ENCODE peak calls at places on chromosome 21, in four cellular contexts. One of them, this sample, is unnamed.

GRCh38 chr21:26077523-26077922 is 93.0 kb downstream of the APP start:
- DNase-seq in GM13977: no peak
- DNase-seq in choroid plexus epithelial cell: no peak
- DNase-seq in gastrocnemius medialis: no peak
- DNase-seq in this sample: no peak

GRCh38 chr21:17673261-17674020 is 60.7 kb upstream of the BTG3 start:
- DNase-seq in GM13977: no peak
- DNase-seq in gastrocnemius medialis: no peak
- DNase-seq in choroid plexus epithelial cell: peak
- DNase-seq in this sample: no peak

GRCh38 chr21:42705746-42706374 is 52.4 kb downstream of the PDE9A start:
- DNase-seq in gastrocnemius medialis: no peak
- DNase-seq in choroid plexus epithelial cell: no peak
- DNase-seq in GM13977: no peak
- DNase-seq in this sample: no peak

GRCh38 chr21:38088916-38089762 is 167.7 kb upstream of the KCNJ15 start:
- DNase-seq in gastrocnemius medialis: no peak
- DNase-seq in GM13977: no peak
- DNase-seq in choroid plexus epithelial cell: no peak
- DNase-seq in this sample: no peak

GRCh38 chr21:41605178-41605933 is 97.4 kb upstream of the TMPRSS2 start:
- DNase-seq in choroid plexus epithelial cell: peak
- DNase-seq in gastrocnemius medialis: no peak
- DNase-seq in GM13977: no peak
- DNase-seq in this sample: no peak

GRCh38 chr21:41834926-41835663 is 44.0 kb downstream of the PRDM15 start:
- DNase-seq in GM13977: no peak
- DNase-seq in gastrocnemius medialis: no peak
- DNase-seq in choroid plexus epithelial cell: no peak
- DNase-seq in this sample: no peak

GRCh38 chr21:32335601-32336575 is 37.2 kb downstream of the MRAP start:
- DNase-seq in GM13977: no peak
- DNase-seq in choroid plexus epithelial cell: peak
- DNase-seq in gastrocnemius medialis: no peak
- DNase-seq in this sample: no peak

GRCh38 chr21:38843806-38844479 is 38.2 kb downstream of the ETS2 start:
- DNase-seq in gastrocnemius medialis: no peak
- DNase-seq in GM13977: no peak
- DNase-seq in choroid plexus epithelial cell: peak
- DNase-seq in this sample: no peak

GRCh38 chr21:27129694-27130093 is 162.8 kb upstream of the ADAMTS5 start:
- DNase-seq in gastrocnemius medialis: no peak
- DNase-seq in GM13977: no peak
- DNase-seq in choroid plexus epithelial cell: no peak
- DNase-seq in this sample: no peak

GRCh38 chr21:38478782-38479181 is 19.5 kb downstream of the ERG start:
- DNase-seq in gastrocnemius medialis: no peak
- DNase-seq in choroid plexus epithelial cell: peak
- DNase-seq in GM13977: no peak
- DNase-seq in this sample: no peak

GRCh38 chr21:17003221-17003620 is 509.6 kb upstream of the CXADR start:
- DNase-seq in GM13977: no peak
- DNase-seq in gastrocnemius medialis: no peak
- DNase-seq in choroid plexus epithelial cell: peak
- DNase-seq in this sample: no peak

GRCh38 chr21:41630249-41630648 is 122.3 kb upstream of the TMPRSS2 start:
- DNase-seq in gastrocnemius medialis: no peak
- DNase-seq in GM13977: no peak
- DNase-seq in choroid plexus epithelial cell: peak
- DNase-seq in this sample: no peak

GRCh38 chr21:18114735-18115134 is 129.9 kb upstream of the CHODL start:
- DNase-seq in gastrocnemius medialis: no peak
- DNase-seq in choroid plexus epithelial cell: no peak
- DNase-seq in GM13977: no peak
- DNase-seq in this sample: no peak

GRCh38 chr21:17585875-17586450 is 26.7 kb downstream of the BTG3 start:
- DNase-seq in gastrocnemius medialis: no peak
- DNase-seq in GM13977: peak
- DNase-seq in choroid plexus epithelial cell: peak
- DNase-seq in this sample: no peak

GRCh38 chr21:17514124-17514481 is 1.3 kb downstream of the CXADR start:
- DNase-seq in GM13977: no peak
- DNase-seq in choroid plexus epithelial cell: peak
- DNase-seq in gastrocnemius medialis: no peak
- DNase-seq in this sample: no peak

GRCh38 chr21:38831526-38832467 is 26.1 kb downstream of the ETS2 start:
- DNase-seq in choroid plexus epithelial cell: peak
- DNase-seq in gastrocnemius medialis: peak
- DNase-seq in GM13977: peak
- DNase-seq in this sample: no peak

GRCh38 chr21:14554948-14555347 is 8.8 kb upstream of the SAMSN1 start:
- DNase-seq in GM13977: no peak
- DNase-seq in choroid plexus epithelial cell: peak
- DNase-seq in gastrocnemius medialis: no peak
- DNase-seq in this sample: no peak

GRCh38 chr21:42306366-42307035 is 8.7 kb downstream of the TFF3 start:
- DNase-seq in choroid plexus epithelial cell: no peak
- DNase-seq in GM13977: no peak
- DNase-seq in gastrocnemius medialis: no peak
- DNase-seq in this sample: no peak

GRCh38 chr21:15966216-15966615 is 236.4 kb downstream of the USP25 start:
- DNase-seq in choroid plexus epithelial cell: no peak
- DNase-seq in gastrocnemius medialis: no peak
- DNase-seq in GM13977: no peak
- DNase-seq in this sample: no peak

GRCh38 chr21:28588997-28589396 is 403.7 kb downstream of the LTN1 start:
- DNase-seq in gastrocnemius medialis: no peak
- DNase-seq in GM13977: no peak
- DNase-seq in choroid plexus epithelial cell: no peak
- DNase-seq in this sample: no peak

GRCh38 chr21:28590722-28591121 is 402.0 kb downstream of the LTN1 start:
- DNase-seq in choroid plexus epithelial cell: no peak
- DNase-seq in GM13977: no peak
- DNase-seq in gastrocnemius medialis: no peak
- DNase-seq in this sample: no peak

GRCh38 chr21:28592205-28592845 is 400.4 kb downstream of the LTN1 start:
- DNase-seq in GM13977: no peak
- DNase-seq in choroid plexus epithelial cell: no peak
- DNase-seq in gastrocnemius medialis: no peak
- DNase-seq in this sample: no peak

GRCh38 chr21:28590026-28590425 is 402.7 kb downstream of the LTN1 start:
- DNase-seq in GM13977: no peak
- DNase-seq in choroid plexus epithelial cell: no peak
- DNase-seq in gastrocnemius medialis: no peak
- DNase-seq in this sample: no peak

DNA sequence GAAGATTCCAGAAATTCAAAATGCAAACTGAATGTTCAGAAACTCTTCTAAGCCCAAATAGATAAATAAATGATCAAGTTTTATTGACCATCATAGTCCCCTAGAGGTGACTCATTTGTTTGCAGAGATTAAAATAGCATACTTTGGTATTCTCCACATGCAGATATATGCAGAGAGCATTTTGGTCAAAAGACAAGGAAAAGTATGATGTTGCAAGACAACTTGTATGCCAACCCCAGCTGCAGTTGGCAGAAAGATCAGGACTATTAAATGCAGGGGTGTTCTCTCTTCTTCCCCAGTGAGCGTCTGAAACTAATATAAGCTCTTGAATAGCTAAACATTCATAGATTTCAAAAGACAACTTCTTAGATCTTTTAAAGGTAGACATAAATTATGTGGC is 404.9 kb downstream of the LTN1 start:
- DNase-seq in choroid plexus epithelial cell: no peak
- DNase-seq in GM13977: no peak
- DNase-seq in gastrocnemius medialis: no peak
- DNase-seq in this sample: no peak
- TF ChIP-seq CTCF in choroid plexus epithelial cell: no peak
- TF ChIP-seq CTCF in GM13977: no peak
- TF ChIP-seq CTCF in gastrocnemius medialis: no peak
- TF ChIP-seq CTCF in this sample: peak

GRCh38 chr21:44751186-44751798 is 39.9 kb upstream of the TSPEAR start:
- DNase-seq in gastrocnemius medialis: no peak
- DNase-seq in choroid plexus epithelial cell: no peak
- DNase-seq in GM13977: no peak
- DNase-seq in this sample: no peak

GRCh38 chr21:44749116-44749758 is 37.9 kb upstream of the TSPEAR start:
- DNase-seq in GM13977: no peak
- DNase-seq in choroid plexus epithelial cell: no peak
- DNase-seq in gastrocnemius medialis: no peak
- DNase-seq in this sample: no peak

GRCh38 chr21:44749759-44750674 is 38.6 kb upstream of the TSPEAR start:
- DNase-seq in GM13977: no peak
- DNase-seq in choroid plexus epithelial cell: no peak
- DNase-seq in gastrocnemius medialis: no peak
- DNase-seq in this sample: no peak

GRCh38 chr21:44750675-44751025 is 39.3 kb upstream of the TSPEAR start:
- DNase-seq in choroid plexus epithelial cell: no peak
- DNase-seq in GM13977: no peak
- DNase-seq in gastrocnemius medialis: no peak
- DNase-seq in this sample: no peak

GRCh38 chr21:44748621-44749020 is 37.2 kb upstream of the TSPEAR start:
- DNase-seq in gastrocnemius medialis: no peak
- DNase-seq in GM13977: no peak
- DNase-seq in choroid plexus epithelial cell: no peak
- DNase-seq in this sample: no peak
- TF ChIP-seq CTCF in gastrocnemius medialis: no peak
- TF ChIP-seq CTCF in GM13977: no peak
- TF ChIP-seq CTCF in choroid plexus epithelial cell: no peak
- TF ChIP-seq CTCF in this sample: no peak

DNA sequence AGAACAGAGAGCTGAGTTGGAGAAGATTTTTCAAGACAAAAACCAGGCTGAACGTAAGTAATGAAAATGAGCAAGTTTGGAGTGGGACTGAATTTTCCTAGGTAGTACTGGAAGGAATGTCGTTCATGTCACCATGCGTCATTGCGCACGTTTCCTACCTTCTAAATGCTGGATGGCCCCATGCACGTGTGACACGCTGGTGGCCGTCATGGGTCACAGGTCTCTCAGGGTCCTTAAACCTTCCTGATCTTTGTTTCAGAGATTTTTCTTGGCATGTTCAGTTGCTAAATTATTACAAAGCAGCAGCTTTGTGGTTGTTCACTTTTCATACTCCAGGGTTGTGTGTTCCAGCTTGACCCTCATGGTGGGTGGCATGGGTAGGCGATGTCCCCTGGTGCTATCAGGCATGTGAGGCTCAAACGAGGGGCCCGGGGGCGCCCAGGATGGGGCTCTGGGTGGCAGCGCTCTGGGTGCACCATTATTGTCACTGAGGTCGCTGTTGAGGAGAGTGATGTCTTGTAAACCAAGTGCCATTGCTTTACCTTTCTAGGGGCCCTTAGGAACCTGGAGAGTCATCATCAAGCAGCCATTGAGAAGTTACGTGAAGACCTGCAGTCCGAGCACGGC is 25.3 kb downstream of the PCNT start:
- DNase-seq in GM13977: no peak
- DNase-seq in choroid plexus epithelial cell: no peak
- DNase-seq in gastrocnemius medialis: no peak
- DNase-seq in this sample: no peak
- TF ChIP-seq CTCF in GM13977: no peak
- TF ChIP-seq CTCF in choroid plexus epithelial cell: no peak
- TF ChIP-seq CTCF in gastrocnemius medialis: no peak
- TF ChIP-seq CTCF in this sample: no peak

DNA sequence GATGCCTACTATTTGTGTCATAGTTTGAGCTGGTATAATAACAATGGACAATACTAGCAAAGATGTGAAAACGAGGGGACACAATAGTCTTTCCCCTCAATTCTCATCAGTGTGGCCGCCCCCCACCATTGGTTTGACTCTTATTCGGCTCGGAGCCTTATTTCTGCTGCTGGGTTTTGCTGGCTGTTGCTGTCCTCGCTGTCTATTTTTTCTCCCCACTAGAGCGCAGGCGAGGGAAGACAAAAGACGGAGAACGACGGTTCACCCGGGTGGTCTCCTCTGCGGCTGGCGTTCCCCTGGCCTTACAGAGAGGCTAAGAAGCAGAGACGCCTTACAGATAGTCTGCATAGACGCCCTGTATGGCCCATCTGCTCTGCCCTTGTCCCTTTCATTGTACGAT is 19.4 kb downstream of the CLIC6 start:
- DNase-seq in choroid plexus epithelial cell: no peak
- DNase-seq in gastrocnemius medialis: no peak
- DNase-seq in GM13977: no peak
- DNase-seq in this sample: no peak
- TF ChIP-seq CTCF in choroid plexus epithelial cell: no peak
- TF ChIP-seq CTCF in gastrocnemius medialis: no peak
- TF ChIP-seq CTCF in GM13977: peak
- TF ChIP-seq CTCF in this sample: no peak

DNA sequence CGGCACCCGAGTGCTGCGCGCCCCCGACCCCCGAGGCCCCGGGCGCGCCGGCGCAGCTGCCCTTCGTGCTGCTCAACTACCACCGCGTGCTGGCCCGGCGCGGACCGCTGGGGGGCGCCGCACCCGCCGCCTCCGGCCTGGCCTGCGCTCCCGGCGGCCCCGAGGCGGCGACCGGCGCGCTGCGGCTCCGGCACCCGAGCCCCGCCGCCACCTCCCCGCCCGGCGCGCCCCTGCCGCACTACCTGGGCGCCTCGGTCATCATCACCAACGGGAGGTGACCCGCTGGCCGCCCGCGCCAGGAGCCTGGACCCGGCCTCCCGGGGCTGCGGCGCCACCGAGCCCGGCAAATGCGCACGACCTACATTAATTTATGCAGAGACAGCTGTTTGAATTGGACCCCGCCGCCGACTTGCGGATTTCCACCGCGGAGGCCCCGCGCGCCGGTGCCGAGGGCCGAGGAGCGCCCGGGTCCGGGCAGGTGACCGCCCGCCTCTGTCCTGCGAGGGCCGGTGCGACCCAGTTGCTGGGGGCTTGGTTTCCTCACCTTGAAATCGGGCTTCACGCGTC is 49.0 kb downstream of the SIM2 start:
- DNase-seq in choroid plexus epithelial cell: peak
- DNase-seq in GM13977: peak
- DNase-seq in gastrocnemius medialis: no peak
- DNase-seq in this sample: peak
- TF ChIP-seq CTCF in choroid plexus epithelial cell: peak
- TF ChIP-seq CTCF in GM13977: peak
- TF ChIP-seq CTCF in gastrocnemius medialis: peak
- TF ChIP-seq CTCF in this sample: peak

GRCh38 chr21:45441431-45442255 is 36.7 kb downstream of the COL18A1 start:
- DNase-seq in gastrocnemius medialis: no peak
- DNase-seq in GM13977: no peak
- DNase-seq in choroid plexus epithelial cell: no peak
- DNase-seq in this sample: no peak

GRCh38 chr21:45439901-45440461 is 35.0 kb downstream of the COL18A1 start:
- DNase-seq in gastrocnemius medialis: no peak
- DNase-seq in GM13977: no peak
- DNase-seq in choroid plexus epithelial cell: no peak
- DNase-seq in this sample: no peak

GRCh38 chr21:45442276-45442675 is 37.3 kb downstream of the COL18A1 start:
- DNase-seq in choroid plexus epithelial cell: no peak
- DNase-seq in GM13977: no peak
- DNase-seq in gastrocnemius medialis: no peak
- DNase-seq in this sample: no peak

GRCh38 chr21:45439171-45439872 is 34.4 kb downstream of the COL18A1 start:
- DNase-seq in GM13977: peak
- DNase-seq in gastrocnemius medialis: peak
- DNase-seq in choroid plexus epithelial cell: peak
- DNase-seq in this sample: peak

GRCh38 chr21:45440736-45441350 is 35.9 kb downstream of the COL18A1 start:
- DNase-seq in gastrocnemius medialis: no peak
- DNase-seq in choroid plexus epithelial cell: no peak
- DNase-seq in GM13977: no peak
- DNase-seq in this sample: no peak
- TF ChIP-seq CTCF in gastrocnemius medialis: no peak
- TF ChIP-seq CTCF in choroid plexus epithelial cell: no peak
- TF ChIP-seq CTCF in GM13977: no peak
- TF ChIP-seq CTCF in this sample: no peak

This sample was measured in type B pancreatic cell.